ENCODE peak calls at places on chromosome 22, in four cellular contexts. J is brain microvascular endothelial cell; V is activated naive CD8-positive, alpha-beta T cell treated with anti-CD3 and anti-CD28 coated beads for 36 hours; E is hypothalamus. Q is an unnamed sample.

GRCh38 chr22:26648011-26648497 is 9.3 kb upstream of the MIAT start:
- DNase-seq in J (no peak), V (peak), E (no peak), Q (no peak)

GRCh38 chr22:40414306-40414705 is 43.9 kb downstream of the SGSM3 start:
- DNase-seq in J (no peak), V (no peak), E (no peak), Q (no peak)

GRCh38 chr22:34804588-34804987 is 261.4 kb upstream of the ISX start:
- DNase-seq in J (no peak), V (no peak), E (no peak), Q (no peak)

GRCh38 chr22:32794449-32795213 is 6.9 kb upstream of the TIMP3 start:
- DNase-seq in J (no peak), V (no peak), E (no peak), Q (no peak)

GRCh38 chr22:28108851-28109250 is 189.8 kb upstream of the PITPNB start:
- DNase-seq in J (no peak), V (no peak), E (no peak), Q (no peak)

GRCh38 chr22:32649515-32650200 is 151.8 kb upstream of the TIMP3 start:
- DNase-seq in J (peak), V (peak), E (no peak), Q (no peak)

GRCh38 chr22:27720860-27721259 is 80.7 kb downstream of the MN1 start:
- DNase-seq in J (no peak), V (no peak), E (no peak), Q (no peak)

GRCh38 chr22:49962012-49962750 is 1.6 kb downstream of the PIM3 start:
- DNase-seq in J (peak), V (peak), E (peak), Q (peak)

GRCh38 chr22:27274770-27275449 is 526.6 kb downstream of the MN1 start:
- DNase-seq in J (peak), V (no peak), E (no peak), Q (no peak)